ENCODE peak calls at places on chromosomes 12 and 14, in six cellular contexts. E is fibroblast of lung; I is HCT116; L is stimulated activated CD4-positive, alpha-beta T cell treated with anti-CD3 and anti-CD28 coated beads, Interleukin-12 subunit alpha, Interleukin-12 subunit beta, amount 100 ng/mL, for 4 hours; J is T-helper 2 cell; X is NCI-H460. B is an unnamed sample.

GRCh38 chr14:62819931-62820330 is 225.3 kb downstream of the KCNH5 start:
- DNase-seq in E (no peak), I (no peak), L (no peak), J (no peak), X (no peak), B (no peak)

GRCh38 chr12:43749016-43749415 is 9.6 kb downstream of the PUS7L start:
- DNase-seq in E (no peak), I (no peak), L (no peak), J (no peak), X (no peak), B (no peak)

GRCh38 chr14:103687712-103688111 is 27.5 kb downstream of the XRCC3 start:
- DNase-seq in E (no peak), I (no peak), L (no peak), J (no peak), X (no peak), B (no peak)

GRCh38 chr12:25771062-25771461 is 187.4 kb upstream of the RASSF8 start:
- DNase-seq in E (peak), I (no peak), L (no peak), J (no peak), X (no peak), B (no peak)

GRCh38 chr14:67428501-67429031 is 16.6 kb upstream of the PLEK2 start:
- DNase-seq in E (peak), I (no peak), L (no peak), J (no peak), X (no peak), B (peak)

GRCh38 chr14:56333361-56334279 is 215.4 kb downstream of the PELI2 start:
- DNase-seq in E (peak), I (no peak), L (no peak), J (no peak), X (peak), B (peak)

GRCh38 chr12:40820794-40821484 is 128.7 kb downstream of the CNTN1 start:
- DNase-seq in E (no peak), I (no peak), L (no peak), J (no peak), X (no peak), B (no peak)

GRCh38 chr12:76060111-76060510 is 24.4 kb downstream of the NAP1L1 start:
- DNase-seq in E (no peak), I (no peak), L (no peak), J (no peak), X (no peak), B (no peak)

GRCh38 chr12:121651381-121651780 is 18.1 kb downstream of the MORN3 start:
- DNase-seq in E (no peak), I (no peak), L (no peak), J (no peak), X (no peak), B (no peak)

GRCh38 chr12:128872303-128872702 is 19.0 kb downstream of the GLT1D1 start:
- DNase-seq in E (no peak), I (no peak), L (no peak), J (no peak), X (no peak), B (no peak)

GRCh38 chr12:81627336-81628189 is 131.6 kb downstream of the PPFIA2 start:
- DNase-seq in E (peak), I (peak), L (no peak), J (no peak), X (peak), B (peak)

GRCh38 chr12:79895041-79895440 is 39.9 kb downstream of the PPP1R12A start:
- DNase-seq in E (no peak), I (no peak), L (no peak), J (no peak), X (no peak), B (no peak)

GRCh38 chr12:1832801-1833595 is 12.6 kb downstream of the LRTM2 start:
- DNase-seq in E (no peak), I (no peak), L (no peak), J (no peak), X (no peak), B (no peak)

B was measured in AG08395.